ENCODE peak calls at places on chromosomes 3 and 15, in four cellular contexts. I is K562, F is HepG2, Z is GM12878. Y is an unnamed sample.

GRCh38 chr15:72796515-72797337 is 13.2 kb upstream of the ADPGK start:
- DNase-seq in I (peak; percentile 79), F (no peak), Z (no peak), Y (peak; percentile 70)

GRCh38 chr15:75397494-75397893 is 29.1 kb upstream of the MAN2C1 start:
- DNase-seq in I (no peak), F (no peak), Z (no peak), Y (no peak)

GRCh38 chr15:99442268-99442897 is 123.4 kb upstream of the MEF2A start:
- DNase-seq in I (no peak), F (no peak), Z (no peak), Y (no peak)

GRCh38 chr3:8607285-8608040 is 37.1 kb downstream of the SSUH2 start:
- DNase-seq in I (no peak), F (peak; percentile 55), Z (no peak), Y (peak; percentile 46)

GRCh38 chr15:86915811-86916331 is 836.2 kb downstream of the AGBL1 start:
- DNase-seq in I (peak; percentile 7), F (peak; percentile 31), Z (no peak), Y (peak; percentile 36)

GRCh38 chr3:170772135-170772534 is 97.9 kb downstream of the RPL22L1 start:
- DNase-seq in I (no peak), F (no peak), Z (no peak), Y (no peak)

GRCh38 chr3:69763976-69764851 is 24.9 kb downstream of the MITF start:
- DNase-seq in I (no peak), F (no peak), Z (no peak), Y (no peak)

GRCh38 chr3:116140100-116140689 is 305.1 kb downstream of the LSAMP start:
- DNase-seq in I (peak; percentile 23), F (peak; percentile 9), Z (no peak), Y (no peak)

GRCh38 chr15:65920121-65920520 is 50.8 kb downstream of the RAB11A start:
- DNase-seq in I (no peak), F (no peak), Z (no peak), Y (no peak)

GRCh38 chr15:48896775-48897143 is 18.8 kb downstream of the EID1 start:
- DNase-seq in I (no peak), F (no peak), Z (no peak), Y (no peak)

GRCh38 chr3:177604181-177604580 is 406.9 kb upstream of the TBL1XR1 start:
- DNase-seq in I (no peak), F (no peak), Z (no peak), Y (no peak)

GRCh38 chr15:59833366-59833765 is 144.2 kb upstream of the BNIP2 start:
- DNase-seq in I (no peak), F (no peak), Z (no peak), Y (no peak)

GRCh38 chr15:100216177-100216576 is 125.6 kb downstream of the ADAMTS17 start:
- DNase-seq in I (no peak), F (no peak), Z (no peak), Y (no peak)

GRCh38 chr3:24725514-24726255 is 231.0 kb upstream of the THRB start:
- DNase-seq in I (no peak), F (no peak), Z (no peak), Y (no peak)

GRCh38 chr3:29697989-29698388 is 417.1 kb downstream of the RBMS3 start:
- DNase-seq in I (no peak), F (no peak), Z (no peak), Y (no peak)

GRCh38 chr3:58567251-58567515 is 10.0 kb downstream of the FAM107A start:
- DNase-seq in I (no peak), F (no peak), Z (no peak), Y (no peak)

GRCh38 chr3:45664558-45664957 is 24.6 kb upstream of the SACM1L start:
- DNase-seq in I (no peak), F (peak; percentile 18), Z (peak; percentile 48), Y (no peak)

GRCh38 chr3:45660567-45660901 is 28.7 kb upstream of the SACM1L start:
- DNase-seq in I (no peak), F (no peak), Z (no peak), Y (no peak)

GRCh38 chr3:45667569-45667967 is 21.6 kb upstream of the SACM1L start:
- DNase-seq in I (no peak), F (no peak), Z (no peak), Y (no peak)

GRCh38 chr3:45666729-45667440 is 22.3 kb upstream of the SACM1L start:
- DNase-seq in I (no peak), F (no peak), Z (no peak), Y (no peak)

DNA sequence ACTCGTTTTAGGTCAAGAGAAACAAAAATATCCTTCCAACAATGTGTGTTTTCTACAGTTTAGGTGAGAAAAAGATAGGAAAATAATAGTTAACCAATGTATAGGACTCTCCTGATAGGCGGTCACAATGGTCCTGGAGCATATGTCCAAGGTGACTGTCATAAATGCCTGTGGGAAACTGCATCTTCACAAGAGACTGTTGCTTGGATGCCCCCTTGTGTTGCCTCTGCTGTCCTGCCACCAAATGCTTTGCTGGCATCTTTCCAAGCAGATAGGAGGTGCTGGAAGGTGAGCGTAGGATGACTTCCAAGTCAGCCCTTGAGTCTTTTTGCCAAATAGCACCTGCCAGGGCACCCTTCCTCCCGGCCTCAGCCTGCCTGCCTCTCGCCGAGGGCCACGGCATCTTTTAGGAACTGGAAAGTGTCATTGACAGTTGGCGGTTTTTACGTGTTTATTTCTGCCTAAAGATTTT is 24.1 kb upstream of the SACM1L start:
- DNase-seq in I (peak; percentile 83), F (peak; percentile 71), Z (peak; percentile 25), Y (peak; percentile 50)
- TF ChIP-seq NR2C2 in I (no peak), F (no peak), Z (no peak), Y (no peak)

GRCh38 chr3:100954199-100954935 is 38.9 kb downstream of the ABI3BP start:
- DNase-seq in I (no peak), F (no peak), Z (no peak), Y (no peak)

GRCh38 chr3:100954990-100955389 is 38.2 kb downstream of the ABI3BP start:
- DNase-seq in I (no peak), F (no peak), Z (no peak), Y (no peak)

GRCh38 chr3:100957407-100958100 is 35.7 kb downstream of the ABI3BP start:
- DNase-seq in I (no peak), F (no peak), Z (no peak), Y (no peak)

GRCh38 chr3:100953103-100953502 is 40.1 kb downstream of the ABI3BP start:
- DNase-seq in I (no peak), F (no peak), Z (no peak), Y (no peak)

GRCh38 chr3:100956276-100956675 is 36.9 kb downstream of the ABI3BP start:
- DNase-seq in I (no peak), F (no peak), Z (no peak), Y (no peak)
- TF ChIP-seq NR2C2 in I (no peak), F (no peak), Z (no peak), Y (no peak)

GRCh38 chr3:174815750-174816149 is 43.4 kb upstream of the NAALADL2 start:
- DNase-seq in I (no peak), F (no peak), Z (no peak), Y (no peak)

GRCh38 chr3:174820885-174821284 is 38.2 kb upstream of the NAALADL2 start:
- DNase-seq in I (no peak), F (no peak), Z (no peak), Y (no peak)

GRCh38 chr3:174826069-174826468 is 33.1 kb upstream of the NAALADL2 start:
- DNase-seq in I (no peak), F (no peak), Z (no peak), Y (no peak)

GRCh38 chr3:174822320-174822719 is 36.8 kb upstream of the NAALADL2 start:
- DNase-seq in I (no peak), F (no peak), Z (no peak), Y (no peak)

DNA sequence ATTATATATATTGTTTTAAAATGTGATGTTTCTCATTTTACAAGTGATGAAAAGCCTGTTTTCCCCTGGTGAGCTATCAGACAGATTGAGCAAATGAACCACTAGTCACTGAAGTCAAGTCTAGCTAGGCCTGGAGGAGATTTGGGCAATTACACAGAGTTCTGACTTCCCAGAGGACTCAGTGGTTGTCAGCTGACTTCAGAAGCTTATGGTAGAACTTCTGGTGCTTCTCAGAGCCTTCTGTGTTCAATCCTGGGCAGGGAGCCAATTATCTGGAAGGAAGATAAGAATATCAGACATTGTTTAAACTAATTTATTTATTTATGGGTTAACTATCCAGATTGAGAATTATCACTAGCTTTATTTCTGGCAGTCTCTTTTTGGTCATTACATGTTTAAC is 37.7 kb upstream of the NAALADL2 start:
- DNase-seq in I (no peak), F (no peak), Z (no peak), Y (no peak)
- TF ChIP-seq NR2C2 in I (no peak), F (no peak), Z (no peak), Y (no peak)

DNA sequence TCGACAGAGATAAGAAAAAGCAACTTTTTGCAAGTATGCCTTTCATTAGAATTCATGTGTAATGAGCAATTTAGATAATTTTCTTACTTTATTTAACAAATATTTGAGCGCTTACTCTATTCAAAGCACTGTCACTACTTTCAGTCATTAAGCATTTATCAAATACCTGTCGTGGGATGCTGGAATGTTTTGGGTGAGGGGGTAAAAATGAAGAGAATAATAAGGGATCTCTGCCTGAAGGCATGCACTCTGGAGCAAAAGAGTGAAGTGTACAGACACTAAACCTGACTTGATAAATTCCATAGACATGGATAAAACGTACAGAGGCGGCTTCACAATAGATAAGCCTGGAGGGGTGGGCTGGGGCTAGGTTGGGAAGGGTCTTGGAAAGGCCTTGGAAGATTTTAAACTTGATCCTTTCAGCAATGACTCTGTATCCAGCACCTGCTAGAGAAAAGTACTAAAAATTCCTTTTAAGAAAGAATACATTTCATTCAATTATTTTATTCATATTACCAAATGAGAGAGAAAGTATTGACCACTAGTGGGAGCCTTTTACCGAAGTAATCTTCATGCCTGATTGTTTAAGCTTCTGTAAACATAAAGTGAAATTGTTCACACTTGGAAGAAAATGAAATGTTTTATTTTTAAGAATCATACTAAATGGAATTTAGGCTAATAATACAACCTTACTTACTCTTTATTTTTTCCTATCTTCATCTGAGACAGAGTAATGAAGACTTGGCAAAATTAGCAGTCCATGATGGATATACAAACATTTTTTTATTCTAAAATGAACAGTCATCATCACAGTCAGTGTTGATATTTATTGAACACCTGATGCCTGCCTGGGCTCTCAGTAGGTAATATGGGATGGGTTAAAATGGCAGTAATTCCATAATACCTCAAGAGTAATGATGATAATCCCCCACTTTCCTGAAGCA is 113.2 kb downstream of the PPP2R3A start:
- DNase-seq in I (no peak), F (peak; percentile 4), Z (no peak), Y (no peak)
- TF ChIP-seq NR2C2 in I (no peak), F (no peak), Z (no peak), Y (no peak)

GRCh38 chr3:38454179-38454883 is 641 bp downstream of the ACVR2B start:
- DNase-seq in I (peak; percentile 81), F (no peak), Z (no peak), Y (peak; percentile 31)
- TF ChIP-seq NR2C2 in I (peak; percentile 45), F (no peak), Z (no peak), Y (peak; percentile 18)

DNA sequence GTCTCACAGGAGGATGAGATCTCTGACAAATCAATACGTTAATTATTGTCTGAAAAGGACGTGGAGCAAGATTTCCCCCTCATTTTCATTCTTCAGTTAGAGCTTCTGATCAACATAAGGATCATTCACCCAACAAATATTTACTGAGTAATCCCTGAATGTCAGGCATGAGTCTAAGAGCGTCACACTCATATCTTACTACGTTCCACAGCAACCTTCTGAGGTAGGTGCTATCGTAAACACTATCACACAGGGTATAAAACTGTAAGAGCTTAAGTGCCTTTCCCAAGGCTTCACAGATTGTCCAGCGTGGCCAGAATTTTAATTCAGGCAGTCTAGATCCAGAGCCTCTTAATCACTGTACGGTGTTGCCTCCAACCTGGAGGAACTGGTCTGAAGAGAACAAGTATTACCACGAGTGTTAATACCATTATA is 10.6 kb upstream of the TM4SF1 start:
- DNase-seq in I (no peak), F (no peak), Z (no peak), Y (no peak)
- TF ChIP-seq NR2C2 in I (no peak), F (no peak), Z (no peak), Y (no peak)

GRCh38 chr3:5138214-5138981 is 16.3 kb downstream of the ARL8B start:
- DNase-seq in I (no peak), F (peak; percentile 82), Z (no peak), Y (no peak)
- TF ChIP-seq NR2C2 in I (no peak), F (peak; percentile 77), Z (no peak), Y (no peak)

Y was measured in WTC11.